ENCODE peak calls at places on chromosome 22, in ten cellular contexts. R, U, N, S, X, J, D, G, F and K are unnamed samples.

GRCh38 chr22:39278040-39278439 is 33.3 kb upstream of the PDGFB start:
- DNase-seq in R (no peak), U (no peak), N (peak), S (no peak), X (peak), J (no peak), D (no peak), G (no peak), F (no peak), K (no peak)

GRCh38 chr22:39215430-39216142 is 29.2 kb downstream of the PDGFB start:
- DNase-seq in R (peak), U (peak), N (no peak), S (no peak), X (no peak), J (no peak), D (no peak), G (no peak), F (no peak), K (peak)

GRCh38 chr22:45683248-45683647 is 11.6 kb downstream of the ATXN10 start:
- DNase-seq in R (no peak), U (no peak), N (no peak), S (no peak), X (no peak), J (no peak), D (no peak), G (no peak), F (no peak), K (no peak)

GRCh38 chr22:30373331-30374325 is 13.6 kb downstream of the RNF215 start:
- DNase-seq in R (no peak), U (no peak), N (no peak), S (no peak), X (no peak), J (no peak), D (no peak), G (no peak), F (no peak), K (no peak)

GRCh38 chr22:25702571-25703167 is 39.3 kb upstream of the MYO18B start:
- DNase-seq in R (no peak), U (no peak), N (no peak), S (no peak), X (no peak), J (no peak), D (no peak), G (no peak), F (no peak), K (no peak)

GRCh38 chr22:30128511-30128910 is 48.2 kb downstream of the HORMAD2 start:
- DNase-seq in R (no peak), U (no peak), N (no peak), S (no peak), X (no peak), J (no peak), D (no peak), G (no peak), F (no peak), K (no peak)

GRCh38 chr22:28574159-28574788 is 105.4 kb downstream of the TTC28 start:
- DNase-seq in R (no peak), U (no peak), N (no peak), S (no peak), X (no peak), J (no peak), D (no peak), G (no peak), F (no peak), K (no peak)

GRCh38 chr22:46971141-46971775 is 208.8 kb downstream of the TBC1D22A start:
- DNase-seq in R (no peak), U (no peak), N (peak), S (no peak), X (no peak), J (peak), D (no peak), G (no peak), F (no peak), K (peak)

GRCh38 chr22:35425546-35425945 is 25.6 kb downstream of the MCM5 start:
- DNase-seq in R (no peak), U (no peak), N (no peak), S (no peak), X (no peak), J (no peak), D (no peak), G (no peak), F (no peak), K (no peak)

GRCh38 chr22:31286360-31287255 is 5.7 kb downstream of the PIK3IP1 start:
- DNase-seq in R (peak), U (no peak), N (no peak), S (no peak), X (no peak), J (no peak), D (no peak), G (no peak), F (no peak), K (no peak)

GRCh38 chr22:46663436-46664100 is 43.4 kb downstream of the GRAMD4 start:
- DNase-seq in R (no peak), U (no peak), N (no peak), S (no peak), X (no peak), J (no peak), D (no peak), G (no peak), F (no peak), K (no peak)

GRCh38 chr22:42937164-42937854 is 77.6 kb downstream of the PACSIN2 start:
- DNase-seq in R (peak), U (no peak), N (no peak), S (peak), X (peak), J (no peak), D (no peak), G (peak), F (no peak), K (no peak)

GRCh38 chr22:28172948-28173360 is 253.9 kb upstream of the PITPNB start:
- DNase-seq in R (no peak), U (no peak), N (no peak), S (no peak), X (peak), J (no peak), D (no peak), G (no peak), F (no peak), K (no peak)

GRCh38 chr22:31647066-31647465 is 14.9 kb downstream of the PISD start:
- DNase-seq in R (no peak), U (no peak), N (no peak), S (no peak), X (no peak), J (no peak), D (no peak), G (no peak), F (no peak), K (no peak)